ENCODE peak calls at places on chromosome 22, in six cellular contexts. M, D, V, Z, W and A are unnamed samples. For H3K9me3, the result is how much of the 10 kb centered on the place peaks cover.

GRCh38 chr22:31923166-31923565 is 21.2 kb upstream of the YWHAH start:
- DNase-seq in W (no peak), V (no peak), M (peak), Z (no peak), D (peak), A (no peak)

GRCh38 chr22:27454807-27455450 is 346.6 kb downstream of the MN1 start:
- DNase-seq in W (no peak), Z (no peak), M (no peak), D (no peak), V (no peak), A (no peak)

GRCh38 chr22:23575601-23576000 is 4.5 kb downstream of the IGLL1 start:
- DNase-seq in Z (no peak), V (no peak), M (no peak), W (no peak), D (no peak), A (no peak)

GRCh38 chr22:28146401-28147304 is 227.6 kb upstream of the PITPNB start:
- DNase-seq in M (no peak), W (no peak), Z (no peak), V (no peak), D (no peak), A (peak)

GRCh38 chr22:42316988-42317387 is 46.5 kb upstream of the TCF20 start:
- DNase-seq in Z (peak), M (peak), W (no peak), D (peak), V (no peak), A (no peak)

GRCh38 chr22:19844423-19845368 is 10.0 kb downstream of the GNB1L start:
- DNase-seq in Z (peak), V (no peak), W (no peak), M (no peak), D (no peak), A (no peak)

GRCh38 chr22:19524170-19525115 is at the start of gene CLDN5:
- DNase-seq in W (no peak), D (no peak), V (no peak), Z (no peak), M (no peak), A (no peak)

GRCh38 chr22:42111798-42112197 is 18.8 kb downstream of the CYP2D6 start:
- DNase-seq in D (no peak), V (no peak), W (no peak), M (no peak), Z (no peak), A (no peak)

GRCh38 chr22:24683671-24684070 is 80.7 kb downstream of the GGT1 start:
- DNase-seq in Z (no peak), W (no peak), D (no peak), V (no peak), M (no peak), A (no peak)

GRCh38 chr22:49724030-49724892 is 103.4 kb downstream of the BRD1 start:
- DNase-seq in D (no peak), V (no peak), Z (no peak), M (no peak), W (no peak), A (no peak)

GRCh38 chr22:39589880-39590279 is 19.3 kb downstream of the CACNA1I start:
- DNase-seq in M (no peak), V (no peak), Z (no peak), D (no peak), W (no peak), A (no peak)

GRCh38 chr22:24834845-24835570 is 29.0 kb downstream of the SGSM1 start:
- DNase-seq in D (no peak), V (peak), Z (no peak), W (no peak), M (no peak), A (no peak)

DNA sequence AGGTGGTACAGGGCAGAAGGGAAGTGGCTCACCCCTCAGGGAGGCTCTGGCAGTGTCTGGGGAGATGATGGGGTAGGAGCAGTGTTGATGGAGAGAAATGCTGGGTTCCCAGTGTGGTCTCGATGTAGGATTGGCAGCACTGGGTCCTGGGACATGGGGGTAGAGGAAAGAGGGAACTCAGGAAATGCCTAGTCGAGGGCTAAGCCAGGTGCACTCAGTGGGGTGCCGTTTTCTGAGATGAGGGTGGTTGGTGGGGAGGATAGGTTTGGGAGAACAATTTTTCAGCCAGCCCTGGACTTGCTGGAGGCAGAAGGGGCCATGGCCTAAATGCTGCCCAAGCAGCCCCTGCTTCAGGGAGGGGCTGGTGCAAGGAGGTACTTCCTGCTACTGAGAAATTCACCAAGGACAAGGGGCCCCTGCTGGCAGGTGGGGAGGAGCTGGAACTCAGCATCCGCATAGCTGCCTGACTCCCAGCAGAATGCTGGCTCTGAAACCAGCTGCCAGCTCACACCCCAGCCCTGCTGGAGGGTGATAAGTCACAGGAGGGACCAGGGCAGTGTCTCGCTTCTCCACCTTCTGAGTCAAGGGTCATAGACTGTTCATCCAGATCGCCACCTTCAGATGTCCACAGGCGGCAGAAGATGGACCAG is 6.0 kb downstream of the CCDC157 start:
- DNase-seq in Z (peak), M (no peak), D (no peak), V (no peak), W (no peak), A (no peak)
- H3K27ac ChIP-seq in Z (no peak), M (no peak), D (no peak), V (no peak), W (no peak), A (no peak)

DNA sequence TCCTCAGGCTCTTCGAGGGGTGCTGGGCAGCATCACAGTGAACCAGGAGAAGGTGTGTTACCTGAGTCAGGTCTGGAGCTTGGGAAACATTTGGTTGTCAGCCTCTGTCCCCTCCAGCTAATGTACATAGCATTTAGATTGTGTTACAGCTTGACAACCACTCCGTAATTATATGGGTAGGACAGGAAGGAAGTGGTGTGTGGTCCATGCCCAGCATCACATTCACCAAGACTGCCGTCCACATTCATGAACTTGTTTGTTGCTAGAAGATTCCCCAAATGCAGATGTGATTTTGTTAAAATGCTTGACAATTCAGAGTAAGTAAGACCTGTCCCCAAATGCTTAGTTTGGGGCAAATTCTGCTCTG is 1482.7 kb downstream of the TBC1D22A start:
- DNase-seq in D (no peak), W (no peak), Z (no peak), V (no peak), M (no peak), A (no peak)
- H3K9me3 ChIP-seq in D (under half), W (under half), Z (under half), V (under half), M (under half), A (under half)

GRCh38 chr22:21634081-21634480 is 1.5 kb downstream of the CCDC116 start:
- DNase-seq in Z (no peak), V (no peak), D (no peak), W (no peak), M (no peak), A (no peak)

GRCh38 chr22:21633481-21633880 is 921 bp downstream of the CCDC116 start:
- DNase-seq in M (no peak), D (no peak), V (no peak), W (no peak), Z (no peak), A (no peak)

GRCh38 chr22:21631025-21631424 is 1.2 kb upstream of the YDJC start:
- DNase-seq in D (no peak), Z (no peak), W (no peak), V (no peak), M (no peak), A (no peak)

GRCh38 chr22:21632237-21632895 is at the start of gene CCDC116:
- DNase-seq in W (no peak), V (no peak), M (no peak), D (peak), Z (no peak), A (no peak)

DNA sequence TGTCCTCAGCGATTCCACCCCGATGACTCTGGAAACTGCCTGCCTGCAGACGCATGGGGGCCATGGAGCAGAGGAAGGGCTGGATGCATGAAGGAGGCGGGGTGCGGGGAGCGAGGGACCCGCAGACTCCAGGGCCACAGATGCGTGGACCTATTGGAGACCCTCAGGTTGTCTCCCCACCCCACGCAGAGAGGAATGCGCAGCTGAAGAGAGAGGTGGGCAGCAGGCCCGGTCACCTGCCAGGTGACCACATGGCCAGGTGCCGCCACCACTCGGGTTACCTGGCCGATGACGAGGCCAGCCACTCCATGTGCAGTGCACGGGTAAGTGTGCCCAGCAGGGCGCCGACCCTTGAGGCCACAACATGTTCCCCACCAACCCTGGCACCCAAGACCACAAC is 371 bp downstream of the CCDC116 start:
- DNase-seq in W (no peak), Z (no peak), D (no peak), M (no peak), V (no peak), A (no peak)
- H3K27ac ChIP-seq in W (no peak), Z (no peak), D (no peak), M (no peak), V (no peak), A (no peak)

DNA sequence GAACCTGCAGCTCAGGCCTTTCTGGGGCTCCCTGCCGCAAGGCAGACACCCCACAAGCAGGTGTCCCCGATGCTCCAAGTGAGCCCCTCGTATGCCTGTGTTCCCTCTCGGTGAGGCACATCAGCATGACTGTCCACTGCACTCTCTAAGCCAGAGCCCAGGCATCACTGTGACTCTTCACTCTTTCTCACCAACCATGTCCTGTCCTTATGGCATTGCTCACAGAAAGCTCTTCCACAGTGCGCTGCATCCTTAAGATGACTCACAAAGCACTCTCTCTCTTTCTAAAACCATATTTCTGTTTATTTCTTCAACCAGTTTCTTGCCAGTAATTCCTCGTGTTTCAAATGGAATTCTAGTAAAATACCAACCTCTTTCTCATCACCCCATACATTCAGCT is 18.1 kb downstream of the GAB4 start:
- DNase-seq in D (no peak), Z (no peak), M (no peak), V (no peak), W (no peak), A (no peak)
- H3K9me3 ChIP-seq in D (under half), Z (under half), M (under half), V (under half), W (under half), A (under half)

GRCh38 chr22:45639747-45640102 is 31.9 kb upstream of the ATXN10 start:
- DNase-seq in W (no peak), D (no peak), V (no peak), M (no peak), Z (no peak), A (no peak)

GRCh38 chr22:45638834-45639746 is 32.5 kb upstream of the ATXN10 start:
- DNase-seq in V (peak), Z (peak), M (peak), W (no peak), D (peak), A (no peak)

GRCh38 chr22:45638197-45638596 is 33.4 kb upstream of the ATXN10 start:
- DNase-seq in W (no peak), D (no peak), Z (no peak), V (no peak), M (no peak), A (no peak)

GRCh38 chr22:45632791-45633515 is 38.7 kb upstream of the ATXN10 start:
- DNase-seq in W (no peak), D (no peak), Z (no peak), V (no peak), M (no peak), A (no peak)

GRCh38 chr22:45636668-45637067 is 35.0 kb upstream of the ATXN10 start:
- DNase-seq in D (no peak), V (no peak), W (no peak), M (no peak), Z (no peak), A (no peak)
- H3K27ac ChIP-seq in D (no peak), V (no peak), W (no peak), M (no peak), Z (no peak), A (no peak)

GRCh38 chr22:47277511-47277910 is 515.1 kb downstream of the TBC1D22A start:
- DNase-seq in V (no peak), D (no peak), Z (no peak), W (no peak), M (no peak), A (no peak)
- H3K9me3 ChIP-seq in V (under half), D (under half), Z (under half), W (under half), M (under half), A (under half)

GRCh38 chr22:37163618-37164534 is 14.2 kb upstream of the IL2RB start:
- DNase-seq in W (no peak), D (no peak), Z (no peak), V (no peak), M (no peak), A (no peak)
- H3K27ac ChIP-seq in W (no peak), D (peak), Z (no peak), V (no peak), M (no peak), A (no peak)